ENCODE peak calls at places on chromosome 2, in six cellular contexts. O is HCT116, D is adrenal gland, F is GM13977, L is brain microvascular endothelial cell, H is astrocyte of the spinal cord. V is an unnamed sample.

GRCh38 chr2:239678186-239678490 is 277.3 kb upstream of the HDAC4 start:
- DNase-seq in O (no peak), D (no peak), F (no peak), L (no peak), H (no peak), V (no peak)

GRCh38 chr2:168573128-168573903 is 117.2 kb downstream of the CERS6 start:
- DNase-seq in O (no peak), D (no peak), F (no peak), L (peak), H (no peak), V (no peak)

GRCh38 chr2:7604456-7604855 is 687.2 kb downstream of the RNF144A start:
- DNase-seq in O (no peak), D (no peak), F (no peak), L (peak), H (no peak), V (no peak)

GRCh38 chr2:216777637-216778273 is 82.1 kb downstream of the TNP1 start:
- DNase-seq in O (peak), D (peak), F (peak), L (peak), H (peak), V (peak)

GRCh38 chr2:53275743-53276142 is 491.9 kb upstream of the CHAC2 start:
- DNase-seq in O (no peak), D (no peak), F (no peak), L (no peak), H (no peak), V (no peak)

GRCh38 chr2:202376460-202377307 is 557 bp downstream of the BMPR2 start:
- DNase-seq in O (no peak), D (peak), F (no peak), L (no peak), H (no peak), V (peak)

GRCh38 chr2:3940661-3941060 is 237.3 kb downstream of the DCDC2C start:
- DNase-seq in O (no peak), D (no peak), F (no peak), L (no peak), H (no peak), V (no peak)

GRCh38 chr2:218860950-218861381 is 1.4 kb downstream of the WNT6 start:
- DNase-seq in O (peak), D (peak), F (no peak), L (no peak), H (peak), V (no peak)

GRCh38 chr2:120703330-120703994 is 32.2 kb upstream of the GLI2 start:
- DNase-seq in O (peak), D (no peak), F (no peak), L (peak), H (peak), V (peak)

GRCh38 chr2:97870396-97870843 is 125.3 kb downstream of the TMEM131 start:
- DNase-seq in O (peak), D (peak), F (peak), L (peak), H (peak), V (peak)

GRCh38 chr2:96103906-96104861 is 12.2 kb downstream of the ADRA2B start:
- DNase-seq in O (no peak), D (peak), F (no peak), L (no peak), H (no peak), V (no peak)

GRCh38 chr2:145563752-145564615 is 1044.1 kb upstream of the ZEB2 start:
- DNase-seq in O (no peak), D (no peak), F (no peak), L (no peak), H (peak), V (no peak)

GRCh38 chr2:18792226-18792629 is 202.9 kb upstream of the NT5C1B start:
- DNase-seq in O (no peak), D (no peak), F (no peak), L (no peak), H (peak), V (no peak)

GRCh38 chr2:237935740-237936452 is 30.9 kb upstream of the UBE2F start:
- DNase-seq in O (peak), D (no peak), F (no peak), L (no peak), H (no peak), V (no peak)

GRCh38 chr2:203579131-203579643 is 44.1 kb upstream of the RAPH1 start:
- DNase-seq in O (peak), D (no peak), F (peak), L (peak), H (peak), V (peak)

GRCh38 chr2:233247744-233248143 is 3.7 kb upstream of the ATG16L1 start:
- DNase-seq in O (peak), D (no peak), F (no peak), L (no peak), H (no peak), V (peak)

DNA sequence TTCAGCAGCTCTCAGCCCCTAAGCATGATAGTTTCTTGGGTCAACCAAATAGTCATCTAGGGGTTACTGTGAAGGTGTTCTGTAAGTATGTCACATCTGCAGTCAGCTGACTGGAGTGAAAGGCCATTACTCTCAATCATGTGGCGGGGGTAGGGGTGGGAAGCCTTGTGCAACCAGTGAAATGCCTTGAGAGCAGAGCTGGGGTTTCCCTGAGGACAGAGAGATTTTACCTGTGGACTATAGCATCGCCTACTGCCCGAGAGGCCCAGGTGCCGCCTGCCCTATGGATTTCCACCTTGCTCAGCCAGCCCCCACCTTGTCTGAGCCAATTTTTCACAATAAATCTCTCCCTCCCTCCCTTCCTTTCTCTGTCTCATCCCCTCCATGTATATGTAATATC is 20.9 kb upstream of the KLF11 start:
- DNase-seq in O (no peak), D (peak), F (no peak), L (no peak), H (no peak), V (no peak)
- TF ChIP-seq CTCF in O (no peak), D (no peak), F (no peak), L (no peak), H (no peak), V (no peak)

DNA sequence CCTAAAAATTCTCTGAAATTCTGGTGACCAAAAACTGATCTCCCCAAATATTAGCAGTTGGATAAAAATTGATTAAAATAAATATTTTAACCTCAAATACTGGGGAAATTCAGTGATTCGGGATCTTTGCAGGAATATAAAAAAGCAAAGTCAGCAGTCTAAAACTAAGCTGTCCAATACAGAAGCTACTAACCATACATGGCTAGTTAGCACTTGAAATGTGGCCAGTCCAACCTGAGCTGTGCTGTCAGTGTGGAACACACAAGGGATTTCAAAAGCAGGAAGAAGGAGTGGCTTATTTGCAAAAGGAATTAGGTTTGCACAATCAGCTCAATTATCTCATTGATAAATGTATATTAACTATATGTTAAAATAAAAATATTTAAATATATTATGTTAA is 134.3 kb downstream of the COL4A4 start:
- DNase-seq in O (no peak), D (no peak), F (no peak), L (no peak), H (no peak), V (no peak)
- TF ChIP-seq CTCF in O (no peak), D (no peak), F (no peak), L (no peak), H (no peak), V (no peak)

GRCh38 chr2:60339286-60339685 is 214.2 kb downstream of the BCL11A start:
- DNase-seq in O (no peak), D (no peak), F (no peak), L (no peak), H (no peak), V (no peak)

GRCh38 chr2:60337142-60337497 is 216.3 kb downstream of the BCL11A start:
- DNase-seq in O (no peak), D (no peak), F (no peak), L (no peak), H (no peak), V (no peak)

GRCh38 chr2:60335533-60336237 is 217.8 kb downstream of the BCL11A start:
- DNase-seq in O (no peak), D (no peak), F (no peak), L (no peak), H (no peak), V (no peak)

GRCh38 chr2:60334610-60335009 is 218.8 kb downstream of the BCL11A start:
- DNase-seq in O (no peak), D (no peak), F (no peak), L (no peak), H (no peak), V (no peak)

GRCh38 chr2:60336442-60337141 is 216.9 kb downstream of the BCL11A start:
- DNase-seq in O (no peak), D (no peak), F (no peak), L (no peak), H (no peak), V (no peak)
- TF ChIP-seq CTCF in O (no peak), D (no peak), F (peak), L (no peak), H (no peak), V (no peak)

DNA sequence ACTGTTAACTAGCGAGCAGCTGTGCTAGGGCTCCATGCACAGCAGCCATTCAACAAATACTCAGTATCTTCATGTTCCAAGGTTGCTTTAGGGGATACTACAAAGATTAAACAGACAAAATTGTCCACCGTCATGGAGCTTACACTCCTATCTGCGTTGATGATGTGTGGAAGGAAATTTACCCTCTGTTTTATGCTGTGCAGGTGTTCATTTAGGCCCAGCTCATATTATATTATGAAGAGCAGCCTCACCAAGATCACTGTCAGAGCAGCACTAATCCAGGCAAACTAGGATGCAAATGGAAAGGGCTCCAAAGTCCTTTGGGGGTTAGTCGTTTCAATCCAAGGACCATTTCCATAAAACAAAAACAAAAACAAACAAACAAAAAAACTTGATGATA is 13.4 kb upstream of the WIPF1 start:
- DNase-seq in O (no peak), D (no peak), F (no peak), L (no peak), H (no peak), V (no peak)
- TF ChIP-seq CTCF in O (no peak), D (no peak), F (no peak), L (no peak), H (no peak), V (no peak)

GRCh38 chr2:36770542-36771287 is 74.2 kb downstream of the VIT start:
- DNase-seq in O (peak), D (no peak), F (peak), L (peak), H (no peak), V (peak)
- TF ChIP-seq CTCF in O (peak), D (peak), F (peak), L (peak), H (peak), V (peak)

DNA sequence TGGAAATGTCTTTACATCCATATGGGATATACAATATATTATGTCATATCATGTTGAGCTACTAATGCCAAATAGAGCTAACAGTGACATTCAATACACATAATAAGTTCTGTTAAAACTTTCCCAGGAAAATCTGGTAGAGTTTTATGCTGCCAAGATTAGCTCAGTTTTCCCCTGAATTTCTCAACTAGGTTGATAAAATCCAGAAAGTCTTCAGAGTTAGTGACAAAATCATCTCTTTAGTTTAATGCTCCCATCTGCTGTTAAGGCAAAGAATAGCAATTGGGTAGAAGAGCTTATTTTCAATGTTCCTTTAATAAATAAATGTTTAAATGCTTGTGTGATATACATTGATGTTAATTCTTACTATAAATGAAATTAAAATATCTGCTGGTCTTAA is 10.0 kb downstream of the COL3A1 start:
- DNase-seq in O (no peak), D (no peak), F (no peak), L (no peak), H (peak), V (peak)
- TF ChIP-seq CTCF in O (peak), D (no peak), F (no peak), L (peak), H (peak), V (peak)

DNA sequence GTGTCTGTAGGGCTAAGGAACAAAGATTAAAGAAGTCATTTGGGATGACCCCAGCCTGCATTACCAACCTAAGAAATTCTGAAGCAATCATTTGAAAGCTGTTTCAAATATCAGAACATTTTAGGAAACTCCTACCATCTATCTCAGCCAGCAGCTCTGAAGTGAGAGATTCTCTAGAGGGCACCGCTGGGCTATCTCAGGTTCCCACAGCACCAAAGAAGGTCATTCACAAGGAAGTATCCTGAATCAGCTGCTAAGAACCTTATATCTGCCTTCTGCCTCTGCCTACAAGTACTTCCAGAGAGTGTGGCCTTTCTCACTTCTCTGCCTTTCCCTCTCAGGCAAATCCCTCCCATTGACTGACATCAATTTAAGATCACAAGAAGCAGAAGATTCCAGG is 13.4 kb upstream of the EVA1A start:
- DNase-seq in O (no peak), D (no peak), F (no peak), L (no peak), H (no peak), V (no peak)
- TF ChIP-seq CTCF in O (no peak), D (no peak), F (no peak), L (no peak), H (no peak), V (no peak)